ENCODE peak calls at places on chromosomes 2 and 18, in four cellular contexts. T, V, O and J are unnamed samples.

GRCh38 chr2:176813526-176814179 is 398.9 kb upstream of the HNRNPA3 start:
- DNase-seq in T (peak), V (no peak), O (no peak), J (no peak)

GRCh38 chr2:128605421-128605820 is 286.8 kb upstream of the HS6ST1 start:
- DNase-seq in T (no peak), V (no peak), O (no peak), J (no peak)

GRCh38 chr2:11481789-11482472 is 16.0 kb upstream of the E2F6 start:
- DNase-seq in T (no peak), V (no peak), O (no peak), J (no peak)

GRCh38 chr2:230873670-230874401 is 9.1 kb downstream of the ITM2C start:
- DNase-seq in T (peak), V (no peak), O (no peak), J (peak)

GRCh38 chr2:85589982-85590791 is 5.4 kb upstream of the RNF181 start:
- DNase-seq in T (no peak), V (no peak), O (no peak), J (no peak)

GRCh38 chr2:191620144-191620543 is 57.8 kb upstream of the NABP1 start:
- DNase-seq in T (no peak), V (no peak), O (no peak), J (no peak)

GRCh38 chr2:102344397-102344796 is 11.2 kb upstream of the IL18R1 start:
- DNase-seq in T (no peak), V (no peak), O (no peak), J (no peak)

GRCh38 chr2:26716340-26716739 is 23.8 kb downstream of the KCNK3 start:
- DNase-seq in T (no peak), V (no peak), O (no peak), J (no peak)

GRCh38 chr2:127546797-127547196 is 11.3 kb downstream of the MYO7B start:
- DNase-seq in T (no peak), V (no peak), O (no peak), J (no peak)

GRCh38 chr18:54888933-54889332 is 60.7 kb downstream of the RAB27B start:
- DNase-seq in T (no peak), V (no peak), O (no peak), J (no peak)

GRCh38 chr18:58578835-58579560 is 49.9 kb downstream of the ALPK2 start:
- DNase-seq in T (no peak), V (no peak), O (no peak), J (no peak)

GRCh38 chr2:192313773-192314172 is 119.0 kb upstream of the TMEFF2 start:
- DNase-seq in T (no peak), V (no peak), O (no peak), J (no peak)

GRCh38 chr2:69387770-69388481 is 899 bp upstream of the GFPT1 start:
- DNase-seq in T (no peak), V (no peak), O (no peak), J (no peak)

GRCh38 chr2:73202156-73203054 is at the start of gene NOTO:
- DNase-seq in T (no peak), V (no peak), O (peak), J (no peak)

GRCh38 chr2:188937228-188938220 is 36.6 kb upstream of the COL3A1 start:
- DNase-seq in T (no peak), V (no peak), O (no peak), J (no peak)

GRCh38 chr2:188944442-188944841 is 29.7 kb upstream of the COL3A1 start:
- DNase-seq in T (no peak), V (no peak), O (no peak), J (peak)

GRCh38 chr2:188940171-188940570 is 34.0 kb upstream of the COL3A1 start:
- DNase-seq in T (no peak), V (no peak), O (no peak), J (no peak)
- H3K27ac ChIP-seq in T (no peak), V (no peak), O (no peak), J (peak)

GRCh38 chr18:56322403-56322802 is 316.0 kb downstream of the TXNL1 start:
- DNase-seq in T (no peak), V (no peak), O (no peak), J (no peak)
- H3K27ac ChIP-seq in T (no peak), V (no peak), O (no peak), J (no peak)

GRCh38 chr2:104853401-104853925 is 452 bp upstream of the POU3F3 start:
- DNase-seq in T (peak), V (no peak), O (no peak), J (no peak)
- H3K27ac ChIP-seq in T (peak), V (no peak), O (no peak), J (no peak)

GRCh38 chr2:66596229-66596628 is 161.3 kb downstream of the MEIS1 start:
- DNase-seq in T (no peak), V (no peak), O (no peak), J (no peak)
- H3K27ac ChIP-seq in T (no peak), V (no peak), O (no peak), J (no peak)

GRCh38 chr2:222753251-222753824 is 81.9 kb downstream of the MOGAT1 start:
- DNase-seq in T (no peak), V (no peak), O (no peak), J (no peak)
- H3K27ac ChIP-seq in T (no peak), V (no peak), O (no peak), J (no peak)

GRCh38 chr2:135279209-135279608 is 227.1 kb downstream of the RAB3GAP1 start:
- DNase-seq in T (no peak), V (no peak), O (no peak), J (no peak)
- H3K27ac ChIP-seq in T (no peak), V (no peak), O (no peak), J (no peak)

DNA sequence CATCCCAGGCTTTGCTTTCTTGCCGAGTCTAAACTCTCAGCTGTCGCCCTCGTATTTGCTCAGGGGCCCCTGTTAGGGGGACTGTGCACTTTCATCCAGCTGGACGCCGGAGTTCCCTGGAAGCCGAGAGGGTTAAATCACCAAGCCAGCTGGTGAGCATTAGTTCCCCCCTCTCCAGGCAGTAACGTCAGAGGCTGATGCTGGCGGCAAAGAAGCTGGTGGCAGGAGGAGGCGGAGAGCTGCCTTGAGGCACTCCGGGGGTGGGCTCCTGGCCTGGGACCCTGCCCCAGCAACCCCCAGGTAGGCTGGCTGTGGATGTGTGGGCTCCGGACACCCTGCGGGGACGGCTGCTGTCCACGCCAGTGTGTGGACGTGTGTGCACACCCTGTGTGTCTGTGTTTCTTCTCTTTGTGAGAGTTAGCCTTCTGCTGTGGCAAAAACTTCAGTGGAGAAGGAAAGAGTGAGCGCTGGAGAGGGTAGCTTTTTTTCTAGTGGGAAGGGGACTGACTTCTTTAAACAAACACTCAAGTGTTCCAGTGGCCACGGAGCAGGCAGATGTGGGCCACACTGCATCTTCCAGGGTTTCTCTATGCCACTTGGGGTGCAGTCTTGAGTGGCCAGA is 84.7 kb downstream of the GLI2 start:
- DNase-seq in T (no peak), V (no peak), O (no peak), J (no peak)
- H3K27ac ChIP-seq in T (no peak), V (no peak), O (no peak), J (no peak)